ENCODE peak calls at places on chromosomes 12 and 14, in nine cellular contexts. One of them, this sample, is unnamed.

GRCh38 chr12:124736115-124737039 is 127.3 kb downstream of the SCARB1 start:
- DNase-seq in Ammon's horn: no peak
- DNase-seq in AG08395: no peak
- DNase-seq in caudate nucleus: no peak
- DNase-seq in T47D: no peak
- DNase-seq in epithelial cell of prostate: no peak
- DNase-seq in Caco-2: no peak
- DNase-seq in amniotic stem cell: no peak
- DNase-seq in HT-29: no peak
- DNase-seq in this sample: no peak

GRCh38 chr14:64952598-64953309 is 10.2 kb upstream of the GPX2 start:
- DNase-seq in Ammon's horn: peak
- DNase-seq in AG08395: no peak
- DNase-seq in amniotic stem cell: no peak
- DNase-seq in HT-29: no peak
- DNase-seq in T47D: no peak
- DNase-seq in Caco-2: no peak
- DNase-seq in caudate nucleus: no peak
- DNase-seq in epithelial cell of prostate: no peak
- DNase-seq in this sample: no peak

GRCh38 chr12:62977419-62977818 is 42.5 kb upstream of the PPM1H start:
- DNase-seq in T47D: no peak
- DNase-seq in caudate nucleus: no peak
- DNase-seq in HT-29: peak
- DNase-seq in epithelial cell of prostate: no peak
- DNase-seq in Ammon's horn: no peak
- DNase-seq in Caco-2: no peak
- DNase-seq in amniotic stem cell: no peak
- DNase-seq in AG08395: peak
- DNase-seq in this sample: peak

GRCh38 chr14:78700236-78700635 is 530.1 kb downstream of the NRXN3 start:
- DNase-seq in epithelial cell of prostate: no peak
- DNase-seq in amniotic stem cell: no peak
- DNase-seq in HT-29: peak
- DNase-seq in caudate nucleus: no peak
- DNase-seq in AG08395: no peak
- DNase-seq in Caco-2: no peak
- DNase-seq in Ammon's horn: no peak
- DNase-seq in T47D: no peak
- DNase-seq in this sample: no peak

GRCh38 chr14:94601961-94602391 is 10.2 kb upstream of the SERPINA3 start:
- DNase-seq in T47D: no peak
- DNase-seq in Caco-2: no peak
- DNase-seq in HT-29: peak
- DNase-seq in Ammon's horn: peak
- DNase-seq in amniotic stem cell: peak
- DNase-seq in caudate nucleus: no peak
- DNase-seq in AG08395: peak
- DNase-seq in epithelial cell of prostate: peak
- DNase-seq in this sample: peak

GRCh38 chr12:91973813-91974212 is 171.8 kb downstream of the BTG1 start:
- DNase-seq in AG08395: no peak
- DNase-seq in caudate nucleus: no peak
- DNase-seq in HT-29: no peak
- DNase-seq in Caco-2: no peak
- DNase-seq in T47D: no peak
- DNase-seq in epithelial cell of prostate: no peak
- DNase-seq in amniotic stem cell: no peak
- DNase-seq in Ammon's horn: no peak
- DNase-seq in this sample: no peak

GRCh38 chr14:86404425-86404824 is 874.5 kb downstream of the FLRT2 start:
- DNase-seq in AG08395: no peak
- DNase-seq in epithelial cell of prostate: no peak
- DNase-seq in T47D: no peak
- DNase-seq in caudate nucleus: no peak
- DNase-seq in HT-29: no peak
- DNase-seq in amniotic stem cell: no peak
- DNase-seq in Caco-2: no peak
- DNase-seq in Ammon's horn: no peak
- DNase-seq in this sample: no peak

GRCh38 chr14:92316937-92317336 is 6.0 kb upstream of the SLC24A4 start:
- DNase-seq in HT-29: peak
- DNase-seq in caudate nucleus: no peak
- DNase-seq in amniotic stem cell: no peak
- DNase-seq in AG08395: no peak
- DNase-seq in Ammon's horn: no peak
- DNase-seq in T47D: no peak
- DNase-seq in Caco-2: no peak
- DNase-seq in epithelial cell of prostate: peak
- DNase-seq in this sample: peak

GRCh38 chr12:89069431-89069830 is 282.9 kb downstream of the DUSP6 start:
- DNase-seq in amniotic stem cell: no peak
- DNase-seq in AG08395: no peak
- DNase-seq in Caco-2: no peak
- DNase-seq in Ammon's horn: no peak
- DNase-seq in T47D: no peak
- DNase-seq in epithelial cell of prostate: no peak
- DNase-seq in HT-29: no peak
- DNase-seq in caudate nucleus: no peak
- DNase-seq in this sample: no peak

GRCh38 chr12:45852508-45852907 is 123.0 kb downstream of the ARID2 start:
- DNase-seq in caudate nucleus: no peak
- DNase-seq in AG08395: no peak
- DNase-seq in T47D: no peak
- DNase-seq in Caco-2: no peak
- DNase-seq in epithelial cell of prostate: no peak
- DNase-seq in amniotic stem cell: no peak
- DNase-seq in HT-29: no peak
- DNase-seq in Ammon's horn: peak
- DNase-seq in this sample: no peak

GRCh38 chr12:72774023-72774422 is 501.9 kb downstream of the TRHDE start:
- DNase-seq in T47D: no peak
- DNase-seq in Caco-2: no peak
- DNase-seq in HT-29: no peak
- DNase-seq in amniotic stem cell: no peak
- DNase-seq in epithelial cell of prostate: no peak
- DNase-seq in Ammon's horn: no peak
- DNase-seq in AG08395: no peak
- DNase-seq in caudate nucleus: no peak
- DNase-seq in this sample: no peak

GRCh38 chr12:118332511-118332910 is 40.2 kb downstream of the TAOK3 start:
- DNase-seq in T47D: no peak
- DNase-seq in amniotic stem cell: no peak
- DNase-seq in AG08395: peak
- DNase-seq in Caco-2: no peak
- DNase-seq in Ammon's horn: no peak
- DNase-seq in HT-29: no peak
- DNase-seq in caudate nucleus: no peak
- DNase-seq in epithelial cell of prostate: no peak
- DNase-seq in this sample: no peak

GRCh38 chr12:113056631-113057488 is at the start of gene DTX1:
- DNase-seq in Caco-2: no peak
- DNase-seq in T47D: no peak
- DNase-seq in caudate nucleus: no peak
- DNase-seq in epithelial cell of prostate: no peak
- DNase-seq in Ammon's horn: peak
- DNase-seq in AG08395: no peak
- DNase-seq in amniotic stem cell: no peak
- DNase-seq in HT-29: no peak
- DNase-seq in this sample: no peak

GRCh38 chr12:102300824-102301461 is 103.3 kb upstream of the PMCH start:
- DNase-seq in caudate nucleus: no peak
- DNase-seq in T47D: peak
- DNase-seq in AG08395: peak
- DNase-seq in HT-29: peak
- DNase-seq in Caco-2: peak
- DNase-seq in epithelial cell of prostate: peak
- DNase-seq in amniotic stem cell: no peak
- DNase-seq in Ammon's horn: no peak
- DNase-seq in this sample: peak

GRCh38 chr14:58428011-58428807 is 690 bp downstream of the KIAA0586 start:
- DNase-seq in HT-29: peak
- DNase-seq in Caco-2: no peak
- DNase-seq in T47D: peak
- DNase-seq in AG08395: peak
- DNase-seq in caudate nucleus: no peak
- DNase-seq in amniotic stem cell: peak
- DNase-seq in epithelial cell of prostate: no peak
- DNase-seq in Ammon's horn: peak
- DNase-seq in this sample: peak

GRCh38 chr14:90645842-90646443 is 170.3 kb downstream of the TTC7B start:
- DNase-seq in Ammon's horn: no peak
- DNase-seq in HT-29: peak
- DNase-seq in Caco-2: peak
- DNase-seq in epithelial cell of prostate: peak
- DNase-seq in amniotic stem cell: no peak
- DNase-seq in AG08395: no peak
- DNase-seq in T47D: peak
- DNase-seq in caudate nucleus: no peak
- DNase-seq in this sample: peak

GRCh38 chr12:95102916-95103671 is 29.7 kb upstream of the NR2C1 start:
- DNase-seq in T47D: no peak
- DNase-seq in HT-29: peak
- DNase-seq in amniotic stem cell: peak
- DNase-seq in AG08395: no peak
- DNase-seq in Caco-2: no peak
- DNase-seq in Ammon's horn: no peak
- DNase-seq in caudate nucleus: no peak
- DNase-seq in epithelial cell of prostate: peak
- DNase-seq in this sample: peak

GRCh38 chr12:24363177-24363754 is 413.8 kb upstream of the SOX5 start:
- DNase-seq in Caco-2: no peak
- DNase-seq in T47D: no peak
- DNase-seq in epithelial cell of prostate: no peak
- DNase-seq in amniotic stem cell: no peak
- DNase-seq in Ammon's horn: no peak
- DNase-seq in HT-29: no peak
- DNase-seq in AG08395: no peak
- DNase-seq in caudate nucleus: no peak
- DNase-seq in this sample: no peak

GRCh38 chr14:95322646-95323045 is 2.9 kb upstream of the CLMN start:
- DNase-seq in amniotic stem cell: no peak
- DNase-seq in caudate nucleus: no peak
- DNase-seq in AG08395: no peak
- DNase-seq in Caco-2: no peak
- DNase-seq in HT-29: no peak
- DNase-seq in epithelial cell of prostate: no peak
- DNase-seq in Ammon's horn: no peak
- DNase-seq in T47D: no peak
- DNase-seq in this sample: no peak

GRCh38 chr14:50615056-50615455 is 53.0 kb downstream of the SAV1 start:
- DNase-seq in Ammon's horn: peak
- DNase-seq in T47D: no peak
- DNase-seq in epithelial cell of prostate: no peak
- DNase-seq in HT-29: no peak
- DNase-seq in amniotic stem cell: no peak
- DNase-seq in AG08395: no peak
- DNase-seq in Caco-2: no peak
- DNase-seq in caudate nucleus: no peak
- DNase-seq in this sample: no peak

GRCh38 chr14:58331111-58331510 is 32.8 kb downstream of the ARID4A start:
- DNase-seq in HT-29: peak
- DNase-seq in caudate nucleus: peak
- DNase-seq in epithelial cell of prostate: peak
- DNase-seq in T47D: no peak
- DNase-seq in AG08395: peak
- DNase-seq in Ammon's horn: peak
- DNase-seq in amniotic stem cell: peak
- DNase-seq in Caco-2: peak
- DNase-seq in this sample: peak

GRCh38 chr12:19338405-19338804 is 100.9 kb upstream of the AEBP2 start:
- DNase-seq in amniotic stem cell: no peak
- DNase-seq in Caco-2: no peak
- DNase-seq in Ammon's horn: no peak
- DNase-seq in AG08395: no peak
- DNase-seq in epithelial cell of prostate: no peak
- DNase-seq in caudate nucleus: no peak
- DNase-seq in HT-29: no peak
- DNase-seq in T47D: no peak
- DNase-seq in this sample: no peak

GRCh38 chr12:1776139-1776975 is 44.0 kb upstream of the LRTM2 start:
- DNase-seq in caudate nucleus: no peak
- DNase-seq in amniotic stem cell: peak
- DNase-seq in Caco-2: no peak
- DNase-seq in epithelial cell of prostate: peak
- DNase-seq in Ammon's horn: no peak
- DNase-seq in T47D: no peak
- DNase-seq in AG08395: peak
- DNase-seq in HT-29: no peak
- DNase-seq in this sample: peak